ENCODE peak calls at places on chromosome 10, in five cellular contexts. C is naive thymus-derived CD8-positive, alpha-beta T cell; B is activated CD8-positive, alpha-beta memory T cell treated with anti-CD3 and anti-CD28 coated beads for 1 hour; X is T-helper 9 cell; O is HCEC 1CT. E is an unnamed sample.

GRCh38 chr10:119687192-119688032 is 36.2 kb downstream of the BAG3 start:
- DNase-seq in X (no peak), B (no peak), O (no peak), C (no peak), E (peak; percentile 39)

GRCh38 chr10:29069952-29070351 is 218.9 kb upstream of the LYZL1 start:
- DNase-seq in C (no peak), O (no peak), B (no peak), X (no peak), E (no peak)

GRCh38 chr10:59678884-59679301 is 30.8 kb downstream of the SLC16A9 start:
- DNase-seq in B (no peak), X (no peak), C (no peak), O (no peak), E (no peak)

GRCh38 chr10:43524434-43525247 is 49.8 kb downstream of the ZNF239 start:
- DNase-seq in B (no peak), C (no peak), O (no peak), X (no peak), E (no peak)

GRCh38 chr10:6815346-6815745 is 235.3 kb upstream of the PRKCQ start:
- DNase-seq in C (no peak), O (no peak), X (no peak), B (no peak), E (no peak)

GRCh38 chr10:114081911-114082583 is 38.4 kb downstream of the ADRB1 start:
- DNase-seq in B (no peak), X (no peak), O (no peak), C (no peak), E (no peak)

GRCh38 chr10:100998183-100998990 is 1.2 kb upstream of the LZTS2 start:
- DNase-seq in X (peak; percentile 67), C (peak; percentile 71), B (peak; percentile 41), O (peak; percentile 78), E (peak; percentile 72)

GRCh38 chr10:51397695-51398094 is 301.7 kb downstream of the CSTF2T start:
- DNase-seq in C (no peak), O (peak; percentile 78), B (no peak), X (no peak), E (no peak)

GRCh38 chr10:25547391-25547790 is 372.6 kb downstream of the GPR158 start:
- DNase-seq in C (no peak), B (no peak), X (no peak), O (no peak), E (peak; percentile 15)

GRCh38 chr10:102115775-102116174 is 4.4 kb downstream of the LDB1 start:
- DNase-seq in X (no peak), B (no peak), C (no peak), O (peak; percentile 38), E (no peak)

GRCh38 chr10:99522078-99522479 is 10.7 kb upstream of the NKX2-3 start:
- DNase-seq in B (no peak), O (no peak), C (no peak), X (no peak), E (no peak)

GRCh38 chr10:88473989-88474883 is 108.9 kb downstream of the RNLS start:
- DNase-seq in O (no peak), X (no peak), B (no peak), C (no peak), E (no peak)

GRCh38 chr10:68110027-68110426 is 739 bp downstream of the MYPN start:
- DNase-seq in C (no peak), X (no peak), B (no peak), O (peak; percentile 58), E (no peak)

GRCh38 chr10:31745612-31746376 is 182.8 kb downstream of the ARHGAP12 start:
- DNase-seq in C (no peak), X (no peak), O (peak; percentile 96), B (no peak), E (no peak)

GRCh38 chr10:87505366-87506113 is 847 bp downstream of the MINPP1 start:
- DNase-seq in B (peak; percentile 11), X (peak; percentile 12), C (peak; percentile 29), O (peak; percentile 71), E (peak; percentile 71)

GRCh38 chr10:14606633-14607032 is 168.1 kb downstream of the FAM107B start:
- DNase-seq in O (no peak), C (no peak), X (no peak), B (no peak), E (no peak)

GRCh38 chr10:99564361-99564760 is 31.6 kb downstream of the NKX2-3 start:
- DNase-seq in B (no peak), X (no peak), C (no peak), O (no peak), E (no peak)

GRCh38 chr10:42738669-42739068 is 43.9 kb upstream of the BMS1 start:
- DNase-seq in C (no peak), O (no peak), X (no peak), B (no peak), E (no peak)

GRCh38 chr10:114519306-114519669 is 115.0 kb upstream of the AFAP1L2 start:
- DNase-seq in X (no peak), B (no peak), O (no peak), C (no peak), E (no peak)

GRCh38 chr10:115947104-115947503 is 325.9 kb downstream of the GFRA1 start:
- DNase-seq in B (no peak), X (no peak), O (peak; percentile 73), C (no peak), E (no peak)

GRCh38 chr10:27143686-27144085 is 10.5 kb downstream of the YME1L1 start:
- DNase-seq in X (no peak), C (no peak), B (no peak), O (no peak), E (no peak)

GRCh38 chr10:114650831-114651230 is 7.2 kb downstream of the ABLIM1 start:
- DNase-seq in X (no peak), B (no peak), C (no peak), O (no peak), E (no peak)

GRCh38 chr10:70907619-70908425 is 19.5 kb upstream of the PCBD1 start:
- DNase-seq in B (no peak), C (no peak), X (no peak), O (no peak), E (no peak)

GRCh38 chr10:60169111-60169510 is 220.6 kb downstream of the ANK3 start:
- DNase-seq in B (no peak), X (no peak), O (no peak), C (no peak), E (no peak)

GRCh38 chr10:86692023-86692514 is 23.8 kb downstream of the LDB3 start:
- DNase-seq in O (no peak), C (no peak), B (no peak), X (no peak), E (no peak)

GRCh38 chr10:91410638-91411367 is 659 bp downstream of the HECTD2 start:
- DNase-seq in O (no peak), C (peak; percentile 33), B (no peak), X (no peak), E (no peak)

GRCh38 chr10:132229096-132229495 is 42.3 kb downstream of the DPYSL4 start:
- DNase-seq in X (no peak), O (no peak), C (no peak), B (no peak), E (no peak)

GRCh38 chr10:19913987-19914386 is 97.8 kb downstream of the PLXDC2 start:
- DNase-seq in B (no peak), O (no peak), X (no peak), C (no peak), E (no peak)

GRCh38 chr10:905503-905902 is 26.0 kb downstream of the LARP4B start:
- DNase-seq in B (no peak), C (no peak), O (no peak), X (no peak), E (no peak)

GRCh38 chr10:10881132-10881813 is 136.4 kb upstream of the CELF2 start:
- DNase-seq in X (no peak), O (no peak), C (no peak), B (no peak), E (no peak)

GRCh38 chr10:111983970-111984525 is 199.5 kb downstream of the GPAM start:
- DNase-seq in C (no peak), B (no peak), X (no peak), O (no peak), E (no peak)

E was measured in endothelial cell.